ENCODE peak calls at places on chromosomes 6 and 20, in ten cellular contexts. Q is A549; V is HFFc6; D is ureter; T is activated gamma-delta T cell treated with anti-CD3 and anti-CD28 coated beads, Interleukin-2, amount 50 U/mL, for 16 hours; U is GM23338; X is activated T-cell treated with anti-CD3 and anti-CD28 coated beads, Interleukin-2, amount 50 U/mL, for 4 hours; N is A172; K is stimulated activated CD4-positive, alpha-beta T cell treated with anti-CD3 and anti-CD28 coated beads, Interleukin-15, amount 100 ng/mL, for 48 hours; A is B cell. Y is an unnamed sample.

GRCh38 chr20:54658525-54658924 is 183.1 kb downstream of the DOK5 start:
- DNase-seq in Q (no peak), V (no peak), D (no peak), T (no peak), U (no peak), X (no peak), N (no peak), K (no peak), A (no peak), Y (no peak)

GRCh38 chr20:35910254-35910653 is 44.0 kb downstream of the SCAND1 start:
- DNase-seq in Q (no peak), V (no peak), D (no peak), T (no peak), U (no peak), X (no peak), N (no peak), K (no peak), A (no peak), Y (no peak)

GRCh38 chr20:41734506-41734945 is 116.3 kb upstream of the CHD6 start:
- DNase-seq in Q (peak; percentile 50), V (peak; percentile 34), D (peak; percentile 47), T (no peak), U (peak; percentile 78), X (peak; percentile 14), N (peak; percentile 55), K (peak; percentile 6), A (no peak), Y (peak; percentile 25)

GRCh38 chr20:25989196-25989595 is 292.5 kb upstream of the ZNF337 start:
- DNase-seq in Q (no peak), V (no peak), D (no peak), T (no peak), U (no peak), X (no peak), N (no peak), K (no peak), A (no peak), Y (no peak)

GRCh38 chr6:3489032-3489757 is 32.3 kb upstream of the SLC22A23 start:
- DNase-seq in Q (no peak), V (no peak), D (no peak), T (no peak), U (peak; percentile 50), X (no peak), N (peak; percentile 76), K (no peak), A (no peak), Y (no peak)

GRCh38 chr20:50645253-50646068 is 45.9 kb downstream of the RIPOR3 start:
- DNase-seq in Q (peak; percentile 99), V (peak; percentile 95), D (peak; percentile 90), T (no peak), U (peak; percentile 95), X (no peak), N (peak; percentile 98), K (no peak), A (no peak), Y (no peak)

GRCh38 chr6:11263185-11263817 is 30.8 kb upstream of the NEDD9 start:
- DNase-seq in Q (peak; percentile 21), V (peak; percentile 46), D (peak; percentile 61), T (no peak), U (no peak), X (no peak), N (peak; percentile 80), K (no peak), A (no peak), Y (no peak)

GRCh38 chr20:46350201-46350985 is 42.1 kb upstream of the CDH22 start:
- DNase-seq in Q (no peak), V (peak; percentile 80), D (no peak), T (no peak), U (peak; percentile 37), X (no peak), N (peak; percentile 88), K (no peak), A (peak; percentile 54), Y (no peak)

GRCh38 chr6:33746036-33746600 is 587 bp downstream of the IP6K3 start:
- DNase-seq in Q (peak; percentile 13), V (peak; percentile 35), D (peak; percentile 61), T (no peak), U (peak; percentile 42), X (no peak), N (peak; percentile 70), K (no peak), A (no peak), Y (no peak)

GRCh38 chr20:62197801-62198200 is 15.0 kb downstream of the MTG2 start:
- DNase-seq in Q (no peak), V (no peak), D (no peak), T (no peak), U (no peak), X (no peak), N (no peak), K (no peak), A (no peak), Y (no peak)

GRCh38 chr6:75317503-75318206 is 33.1 kb upstream of the TMEM30A start:
- DNase-seq in Q (no peak), V (peak; percentile 72), D (no peak), T (no peak), U (peak; percentile 54), X (no peak), N (peak; percentile 65), K (no peak), A (no peak), Y (no peak)

GRCh38 chr6:42322676-42323075 is 105.0 kb upstream of the MRPS10 start:
- DNase-seq in Q (no peak), V (no peak), D (no peak), T (no peak), U (peak; percentile 72), X (no peak), N (no peak), K (no peak), A (no peak), Y (no peak)

GRCh38 chr20:62887147-62887859 is 25.7 kb upstream of the TCFL5 start:
- DNase-seq in Q (no peak), V (peak; percentile 84), D (peak; percentile 72), T (no peak), U (no peak), X (no peak), N (peak; percentile 73), K (no peak), A (no peak), Y (peak; percentile 29)

GRCh38 chr6:64996301-64996700 is 710.7 kb downstream of the EYS start:
- DNase-seq in Q (no peak), V (no peak), D (no peak), T (no peak), U (no peak), X (no peak), N (no peak), K (no peak), A (no peak), Y (no peak)

GRCh38 chr6:27295301-27296079 is 16.6 kb downstream of the POM121L2 start:
- DNase-seq in Q (no peak), V (peak; percentile 90), D (no peak), T (no peak), U (peak; percentile 85), X (no peak), N (peak; percentile 91), K (no peak), A (no peak), Y (no peak)

GRCh38 chr6:14596410-14596809 is 478.8 kb downstream of the CD83 start:
- DNase-seq in Q (peak; percentile 5), V (peak; percentile 1), D (no peak), T (no peak), U (no peak), X (no peak), N (peak; percentile 10), K (no peak), A (no peak), Y (no peak)

GRCh38 chr20:5513975-5514516 is 197.3 kb upstream of the PROKR2 start:
- DNase-seq in Q (peak; percentile 84), V (peak; percentile 61), D (no peak), T (no peak), U (no peak), X (no peak), N (peak; percentile 68), K (no peak), A (no peak), Y (no peak)

GRCh38 chr20:58691773-58692578 is 624 bp upstream of the NPEPL1 start:
- DNase-seq in Q (no peak), V (no peak), D (no peak), T (no peak), U (no peak), X (no peak), N (no peak), K (no peak), A (no peak), Y (no peak)

GRCh38 chr20:42138711-42139110 is 520.5 kb upstream of the CHD6 start:
- DNase-seq in Q (no peak), V (no peak), D (no peak), T (no peak), U (no peak), X (no peak), N (no peak), K (no peak), A (no peak), Y (no peak)

GRCh38 chr6:83517500-83517899 is 5.2 kb downstream of the PRSS35 start:
- DNase-seq in Q (no peak), V (no peak), D (no peak), T (no peak), U (peak; percentile 37), X (no peak), N (no peak), K (no peak), A (no peak), Y (no peak)

GRCh38 chr20:46074006-46074405 is 15.8 kb downstream of the NCOA5 start:
- DNase-seq in Q (no peak), V (no peak), D (no peak), T (no peak), U (peak; percentile 60), X (no peak), N (no peak), K (no peak), A (no peak), Y (no peak)

GRCh38 chr6:3612341-3613041 is 139.0 kb downstream of the PXDC1 start:
- DNase-seq in Q (peak; percentile 69), V (peak; percentile 92), D (peak; percentile 35), T (no peak), U (no peak), X (no peak), N (peak; percentile 99), K (no peak), A (no peak), Y (no peak)

GRCh38 chr20:60037120-60037499 is 78.9 kb downstream of the CDH26 start:
- DNase-seq in Q (peak; percentile 22), V (peak; percentile 35), D (no peak), T (no peak), U (peak; percentile 48), X (no peak), N (peak; percentile 56), K (no peak), A (no peak), Y (no peak)

GRCh38 chr6:166420351-166420750 is 37.6 kb upstream of the MPC1 start:
- DNase-seq in Q (peak; percentile 25), V (no peak), D (no peak), T (no peak), U (no peak), X (no peak), N (peak; percentile 14), K (no peak), A (no peak), Y (no peak)

GRCh38 chr6:24910331-24910849 is 25.4 kb downstream of the RIPOR2 start:
- DNase-seq in Q (no peak), V (no peak), D (no peak), T (peak; percentile 11), U (peak; percentile 64), X (peak; percentile 24), N (no peak), K (no peak), A (peak; percentile 80), Y (peak; percentile 57)

GRCh38 chr6:4478098-4478497 is 298.1 kb upstream of the CDYL start:
- DNase-seq in Q (no peak), V (no peak), D (no peak), T (no peak), U (no peak), X (no peak), N (no peak), K (no peak), A (no peak), Y (no peak)

GRCh38 chr20:15611579-15611978 is 961.7 kb downstream of the KIF16B start:
- DNase-seq in Q (no peak), V (no peak), D (no peak), T (no peak), U (no peak), X (no peak), N (no peak), K (no peak), A (no peak), Y (no peak)

GRCh38 chr20:11178946-11179654 is 505.3 kb upstream of the JAG1 start:
- DNase-seq in Q (peak; percentile 28), V (peak; percentile 58), D (no peak), T (no peak), U (no peak), X (no peak), N (peak; percentile 86), K (no peak), A (no peak), Y (no peak)